ENCODE peak calls at places on chromosomes 5 and 9, in seven cellular contexts. S is NAMALWA; X is stimulated activated CD4-positive, alpha-beta T cell treated with anti-CD3 and anti-CD28 coated beads, Interleukin-4, amount 100 ng/mL, for 1 hour; W is choroid plexus epithelial cell; N is RWPE1; A is IMR-90; C is GM13976. V is an unnamed sample.

GRCh38 chr5:127163750-127164149 is 90.4 kb upstream of the C5orf63 start:
- DNase-seq in C (no peak), S (no peak), N (no peak), X (no peak), A (no peak), W (no peak), V (no peak)

GRCh38 chr5:672329-673139 is 20.6 kb downstream of the TPPP start:
- DNase-seq in X (peak; percentile 38), N (peak; percentile 65), A (peak; percentile 68), S (peak; percentile 92), C (no peak), W (peak; percentile 92), V (peak; percentile 60)

GRCh38 chr5:132239776-132240175 is 12.1 kb upstream of the P4HA2 start:
- DNase-seq in W (no peak), N (no peak), S (no peak), C (no peak), A (no peak), X (no peak), V (no peak)

GRCh38 chr5:147743686-147744332 is 38.7 kb downstream of the JAKMIP2 start:
- DNase-seq in N (no peak), X (no peak), C (no peak), W (peak; percentile 47), S (no peak), A (no peak), V (no peak)

GRCh38 chr9:18997151-18997550 is 35.9 kb downstream of the SAXO1 start:
- DNase-seq in W (no peak), X (no peak), C (no peak), S (no peak), A (no peak), N (no peak), V (no peak)

GRCh38 chr9:128503870-128504269 is 649 bp upstream of the GLE1 start:
- DNase-seq in A (no peak), X (no peak), N (peak; percentile 57), S (no peak), W (peak; percentile 33), C (no peak), V (peak; percentile 16)

GRCh38 chr9:34331191-34331590 is 1.8 kb downstream of the NUDT2 start:
- DNase-seq in A (no peak), N (no peak), X (no peak), C (no peak), W (no peak), S (peak; percentile 52), V (no peak)

GRCh38 chr5:124924729-124925128 is 178.3 kb upstream of the ZNF608 start:
- DNase-seq in A (no peak), C (no peak), X (no peak), W (no peak), N (no peak), S (no peak), V (no peak)

GRCh38 chr5:126053630-126054029 is 369.6 kb upstream of the GRAMD2B start:
- DNase-seq in X (no peak), C (no peak), S (no peak), A (no peak), N (no peak), W (no peak), V (no peak)

GRCh38 chr9:95771556-95772280 is 103.8 kb upstream of the ERCC6L2 start:
- DNase-seq in A (peak; percentile 39), W (peak; percentile 79), N (no peak), X (no peak), C (no peak), S (no peak), V (peak; percentile 35)

GRCh38 chr5:148386041-148386440 is 2.3 kb downstream of the FBXO38 start:
- DNase-seq in N (no peak), X (no peak), S (no peak), A (no peak), W (peak; percentile 4), C (no peak), V (no peak)

GRCh38 chr9:14910178-14910805 is at the start of gene FREM1:
- DNase-seq in S (no peak), W (peak; percentile 27), N (no peak), X (no peak), A (no peak), C (no peak), V (no peak)

GRCh38 chr5:146647656-146648199 is 131.7 kb upstream of the GPR151 start:
- DNase-seq in A (no peak), X (no peak), C (no peak), N (no peak), W (no peak), S (no peak), V (no peak)

GRCh38 chr9:107878462-107878861 is 388.9 kb upstream of the KLF4 start:
- DNase-seq in X (no peak), C (no peak), N (no peak), S (no peak), A (no peak), W (no peak), V (peak; percentile 12)

GRCh38 chr9:96192710-96193109 is 109.3 kb downstream of the HSD17B3 start:
- DNase-seq in S (no peak), C (no peak), X (no peak), A (no peak), N (no peak), W (no peak), V (no peak)

V was measured in MV-4-11.